ENCODE peak calls at places on chromosome 19, in four cellular contexts. A is right lobe of liver, E is A549, W is upper lobe of left lung. V is an unnamed sample.

GRCh38 chr19:10408511-10409291 is 5.4 kb upstream of the CDC37 start:
- DNase-seq in A (no peak), E (no peak), W (peak; percentile 79), V (no peak)

GRCh38 chr19:2381151-2381822 is 21.2 kb downstream of the TMPRSS9 start:
- DNase-seq in A (no peak), E (no peak), W (no peak), V (no peak)

GRCh38 chr19:54560881-54561385 is 12.7 kb upstream of the LILRA2 start:
- DNase-seq in A (no peak), E (no peak), W (no peak), V (no peak)

GRCh38 chr19:5128251-5128931 is 159.5 kb downstream of the KDM4B start:
- DNase-seq in A (peak; percentile 75), E (no peak), W (peak; percentile 72), V (peak; percentile 62)

GRCh38 chr19:5131031-5131865 is 162.3 kb downstream of the KDM4B start:
- DNase-seq in A (no peak), E (no peak), W (peak; percentile 80), V (no peak)

GRCh38 chr19:7676376-7676775 is 514 bp upstream of the MCEMP1 start:
- DNase-seq in A (no peak), E (no peak), W (no peak), V (no peak)

GRCh38 chr19:10686661-10687517 is 14.3 kb upstream of the QTRT1 start:
- DNase-seq in A (no peak), E (no peak), W (no peak), V (no peak)

GRCh38 chr19:3163230-3163886 is 15.2 kb upstream of the S1PR4 start:
- DNase-seq in A (peak; percentile 83), E (peak; percentile 84), W (no peak), V (peak; percentile 75)

GRCh38 chr19:55446060-55446459 is 3.0 kb upstream of the SHISA7 start:
- DNase-seq in A (no peak), E (no peak), W (no peak), V (no peak)

GRCh38 chr19:50639121-50640112 is at the start of gene SYT3:
- DNase-seq in A (no peak), E (peak; percentile 95), W (peak; percentile 84), V (no peak)

GRCh38 chr19:49889687-49890348 is 6.9 kb downstream of the IL4I1 start:
- DNase-seq in A (peak; percentile 80), E (peak; percentile 61), W (peak; percentile 96), V (peak; percentile 92)

GRCh38 chr19:51552996-51553725 is 17.9 kb upstream of the ZNF175 start:
- DNase-seq in A (peak; percentile 74), E (peak; percentile 23), W (no peak), V (peak; percentile 86)

GRCh38 chr19:8578642-8579265 is 1.5 kb upstream of the MYO1F start:
- DNase-seq in A (peak; percentile 75), E (peak; percentile 66), W (no peak), V (peak; percentile 64)

GRCh38 chr19:45293682-45294081 is 29.0 kb downstream of the CKM start:
- DNase-seq in A (no peak), E (no peak), W (no peak), V (no peak)

GRCh38 chr19:3656073-3656746 is 29.6 kb upstream of the CACTIN start:
- DNase-seq in A (no peak), E (no peak), W (peak; percentile 75), V (no peak)

GRCh38 chr19:48396010-48396870 is 2.8 kb downstream of the GRIN2D start:
- DNase-seq in A (no peak), E (no peak), W (no peak), V (no peak)

GRCh38 chr19:15378529-15379082 is 981 bp downstream of the AKAP8 start:
- DNase-seq in A (peak; percentile 66), E (peak; percentile 18), W (no peak), V (peak; percentile 71)

GRCh38 chr19:8371011-8371804 is 7.3 kb downstream of the ANGPTL4 start:
- DNase-seq in A (no peak), E (no peak), W (peak; percentile 77), V (peak; percentile 78)

GRCh38 chr19:11697284-11697855 is 41.4 kb downstream of the ZNF823 start:
- DNase-seq in A (no peak), E (no peak), W (no peak), V (no peak)

GRCh38 chr19:30555075-30555787 is 183.0 kb downstream of the ZNF536 start:
- DNase-seq in A (no peak), E (no peak), W (no peak), V (no peak)

GRCh38 chr19:36417752-36418286 is 625 bp downstream of the ZFP82 start:
- DNase-seq in A (no peak), E (no peak), W (peak; percentile 31), V (no peak)

GRCh38 chr19:16509141-16510061 is 13.2 kb downstream of the C19orf44 start:
- DNase-seq in A (no peak), E (no peak), W (no peak), V (no peak)

GRCh38 chr19:48560095-48560530 is 8.1 kb downstream of the SULT2B1 start:
- DNase-seq in A (no peak), E (no peak), W (no peak), V (no peak)

GRCh38 chr19:3046621-3047306 is 15.5 kb downstream of the TLE5 start:
- DNase-seq in A (no peak), E (no peak), W (peak; percentile 88), V (peak; percentile 53)

GRCh38 chr19:52398091-52398461 is 427 bp downstream of the ZNF528 start:
- DNase-seq in A (no peak), E (no peak), W (no peak), V (peak; percentile 29)

GRCh38 chr19:18460313-18460712 is 22.4 kb upstream of the ISYNA1 start:
- DNase-seq in A (no peak), E (no peak), W (no peak), V (no peak)

GRCh38 chr19:43595605-43595998 is 332 bp downstream of the IRGQ start:
- DNase-seq in A (no peak), E (no peak), W (no peak), V (no peak)

GRCh38 chr19:49017666-49018351 is 918 bp upstream of the LHB start:
- DNase-seq in A (no peak), E (peak; percentile 52), W (peak; percentile 92), V (no peak)

GRCh38 chr19:11658954-11659353 is 61.7 kb downstream of the ZNF627 start:
- DNase-seq in A (no peak), E (no peak), W (no peak), V (no peak)

GRCh38 chr19:38070573-38070972 is 153.4 kb downstream of the DPF1 start:
- DNase-seq in A (no peak), E (no peak), W (no peak), V (no peak)

GRCh38 chr19:16588824-16589577 is 16.8 kb upstream of the SLC35E1 start:
- DNase-seq in A (no peak), E (no peak), W (no peak), V (no peak)

GRCh38 chr19:14550201-14550754 is 20.9 kb downstream of the TECR start:
- DNase-seq in A (peak; percentile 86), E (no peak), W (no peak), V (no peak)

DNA sequence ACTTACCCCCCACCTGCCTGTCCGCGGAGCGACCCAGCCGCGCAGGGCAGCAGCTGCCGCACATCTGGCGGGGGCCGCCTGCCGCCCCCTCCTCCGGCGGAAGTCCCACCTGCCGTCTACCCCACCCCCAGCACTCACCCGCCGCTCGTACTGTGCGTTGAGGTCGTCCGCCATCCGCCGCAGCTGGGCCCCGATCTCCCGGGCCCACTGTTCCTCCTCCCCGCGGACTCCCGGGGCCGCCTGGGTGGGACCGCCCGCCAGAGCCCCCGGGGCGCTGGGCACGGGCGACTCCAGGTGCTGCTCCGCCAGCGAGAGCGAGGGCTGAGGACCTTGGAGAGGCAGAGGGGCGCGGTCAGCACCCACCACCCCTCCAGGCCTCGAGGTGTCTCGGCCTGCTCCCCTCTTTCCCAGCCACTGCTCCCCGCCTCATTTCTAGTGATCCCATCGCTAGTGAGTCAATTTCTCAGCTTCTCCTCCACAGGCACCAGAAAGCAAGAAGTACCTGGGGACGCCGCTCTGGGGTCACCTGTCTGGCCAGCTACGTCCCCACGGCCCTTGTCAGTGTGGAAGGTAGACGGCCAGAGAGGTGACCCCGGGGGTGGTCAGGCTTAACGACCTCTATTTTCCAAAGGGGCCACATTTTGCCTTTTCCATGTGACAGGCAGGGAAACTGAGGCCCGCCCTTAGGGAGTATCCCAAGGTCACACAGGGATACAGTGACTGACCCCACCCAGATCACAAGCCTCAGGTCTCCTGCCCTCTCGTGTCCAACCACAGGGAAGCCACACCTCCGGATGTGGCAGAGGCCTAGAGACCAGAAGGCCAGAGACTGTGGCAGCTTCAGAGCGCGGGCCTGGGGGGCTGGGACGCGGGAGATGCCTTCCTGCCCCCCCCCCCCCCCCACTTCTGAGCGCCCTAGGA is 4.3 kb downstream of the BBC3 start:
- DNase-seq in A (peak; percentile 95), E (peak; percentile 84), W (peak; percentile 88), V (peak; percentile 91)
- TF ChIP-seq POLR2A in A (peak; percentile 95), E (peak; percentile 5), W (no peak), V (peak; percentile 61)

GRCh38 chr19:19865750-19866598 is at the start of gene ZNF253:
- DNase-seq in A (peak; percentile 97), E (peak; percentile 0), W (peak; percentile 88), V (peak; percentile 87)
- TF ChIP-seq POLR2A in A (peak; percentile 96), E (no peak), W (peak; percentile 84), V (peak; percentile 71)

DNA sequence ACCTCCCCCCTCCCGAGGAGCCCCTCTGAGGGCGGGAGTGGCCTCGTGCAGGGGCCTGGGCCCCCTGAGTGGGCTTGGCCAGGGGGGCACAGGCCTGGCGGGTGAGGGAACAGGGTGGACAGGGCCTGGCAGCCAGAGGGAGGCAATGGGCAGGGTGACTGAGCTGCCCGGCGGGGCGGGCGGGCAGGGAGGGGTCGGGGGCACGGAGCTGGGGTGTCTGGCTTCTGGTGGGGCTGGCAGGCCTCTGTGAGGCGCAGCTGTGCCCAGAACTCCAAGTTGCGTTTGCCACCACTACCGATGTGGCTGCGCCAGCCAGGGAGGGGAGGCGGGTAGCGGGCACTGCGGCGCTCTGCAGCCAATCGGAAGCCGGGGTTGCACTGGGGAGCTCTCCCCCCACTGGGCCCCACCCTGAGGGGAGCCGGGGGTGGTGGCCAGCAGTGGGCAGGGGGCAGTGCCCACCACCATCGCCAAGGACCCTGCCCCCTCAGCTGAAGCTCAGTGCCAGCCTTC is 7.2 kb downstream of the NFIX start:
- DNase-seq in A (no peak), E (no peak), W (peak; percentile 87), V (no peak)
- TF ChIP-seq POLR2A in A (no peak), E (no peak), W (no peak), V (no peak)

DNA sequence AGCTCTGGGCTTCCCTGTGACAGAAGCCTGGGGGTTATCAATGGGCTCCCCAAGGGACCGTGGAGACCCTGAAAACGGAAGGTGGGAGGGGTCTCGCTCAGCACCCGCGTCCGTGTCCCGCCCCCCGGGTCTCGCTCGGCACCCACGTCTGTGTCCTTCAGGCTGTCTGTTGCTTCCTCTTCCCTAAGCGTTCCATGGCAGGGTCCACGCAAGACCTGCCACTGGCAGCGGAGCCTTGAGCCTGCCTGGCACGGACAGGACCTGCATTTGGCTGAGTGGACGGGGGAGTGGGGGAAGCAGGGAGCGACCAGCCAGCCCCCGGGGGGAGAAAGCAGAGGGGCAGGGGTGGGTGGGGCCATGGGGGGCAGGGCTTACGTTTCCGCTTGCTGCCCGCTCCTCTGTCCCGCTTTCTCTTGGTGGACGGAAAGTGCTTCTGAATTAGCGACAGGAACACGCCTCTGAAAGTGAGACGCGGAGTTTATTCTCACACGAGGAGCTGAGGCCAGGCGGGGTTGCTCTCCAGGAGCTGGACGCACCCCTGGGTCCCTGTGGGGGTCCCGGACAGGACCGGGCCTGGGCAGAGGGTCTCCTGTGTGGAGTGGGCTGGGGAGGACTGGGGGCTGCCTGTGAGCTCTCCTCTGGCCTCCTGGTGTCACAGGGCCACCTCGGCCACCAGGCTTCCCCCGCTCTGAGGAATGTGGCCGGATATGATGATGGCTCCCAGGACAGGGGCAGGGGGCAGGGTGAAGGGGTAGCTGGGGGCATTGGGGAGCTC is 12.0 kb downstream of the GPX4 start:
- DNase-seq in A (no peak), E (no peak), W (peak; percentile 71), V (no peak)
- TF ChIP-seq POLR2A in A (no peak), E (no peak), W (no peak), V (no peak)

GRCh38 chr19:46661020-46661731 is at the start of gene DACT3:
- DNase-seq in A (peak; percentile 100), E (peak; percentile 100), W (peak; percentile 99), V (peak; percentile 100)
- TF ChIP-seq POLR2A in A (no peak), E (no peak), W (no peak), V (no peak)

V was measured in erythroblast.